ENCODE peak calls at places on chromosomes 12 and 14, in four cellular contexts. G is PC-3, W is mammary epithelial cell, O is fibroblast of lung. B is an unnamed sample.

GRCh38 chr12:69457433-69457832 is 12.8 kb upstream of the FRS2 start:
- DNase-seq in G (no peak), W (no peak), O (no peak), B (no peak)

GRCh38 chr14:61342486-61342885 is 21.1 kb downstream of the PRKCH start:
- DNase-seq in O (no peak), W (no peak), G (no peak), B (no peak)

GRCh38 chr12:128338344-128338743 is 71.4 kb downstream of the TMEM132C start:
- DNase-seq in O (no peak), W (no peak), G (no peak), B (peak; percentile 26)

GRCh38 chr14:100664234-100664633 is 62.5 kb upstream of the DLK1 start:
- DNase-seq in W (no peak), G (no peak), O (no peak), B (no peak)

GRCh38 chr14:76432967-76433752 is 57.2 kb downstream of the ESRRB start:
- DNase-seq in W (no peak), G (no peak), O (no peak), B (no peak)

GRCh38 chr12:57518176-57518919 is 2.0 kb downstream of the DDIT3 start:
- DNase-seq in W (no peak), O (no peak), G (no peak), B (no peak)

GRCh38 chr12:69932154-69932553 is 107.1 kb downstream of the MYRFL start:
- DNase-seq in G (no peak), W (no peak), O (no peak), B (no peak)

GRCh38 chr12:51386361-51386760 is 4.8 kb downstream of the GALNT6 start:
- DNase-seq in G (peak; percentile 90), O (no peak), W (no peak), B (no peak)

GRCh38 chr12:2854669-2855453 is 2.0 kb downstream of the TEX52 start:
- DNase-seq in W (no peak), O (no peak), G (no peak), B (no peak)

GRCh38 chr12:131641315-131641714 is 69.6 kb upstream of the SFSWAP start:
- DNase-seq in O (no peak), W (no peak), G (no peak), B (no peak)

GRCh38 chr12:85794551-85794950 is 41.7 kb downstream of the RASSF9 start:
- DNase-seq in O (peak; percentile 91), G (no peak), W (peak; percentile 42), B (no peak)

GRCh38 chr14:78156196-78156595 is 14.0 kb upstream of the NRXN3 start:
- DNase-seq in W (no peak), O (no peak), G (no peak), B (no peak)

GRCh38 chr14:23941230-23941629 is 12.3 kb upstream of the DHRS4 start:
- DNase-seq in W (no peak), O (no peak), G (no peak), B (no peak)

GRCh38 chr14:54555651-54556050 is 11.3 kb upstream of the SAMD4A start:
- DNase-seq in W (no peak), O (no peak), G (peak; percentile 51), B (no peak)

GRCh38 chr14:71206766-71207371 is 299.6 kb downstream of the PCNX1 start:
- DNase-seq in O (peak; percentile 94), G (peak; percentile 85), W (peak; percentile 88), B (no peak)

GRCh38 chr12:1930816-1931597 is 12.6 kb upstream of the CACNA2D4 start:
- DNase-seq in W (no peak), O (no peak), G (no peak), B (no peak)

GRCh38 chr12:78530065-78530765 is 334.4 kb upstream of the SYT1 start:
- DNase-seq in G (no peak), W (peak; percentile 4), O (peak; percentile 83), B (no peak)

GRCh38 chr12:2354151-2354991 is 301.6 kb downstream of the CACNA1C start:
- DNase-seq in O (peak; percentile 75), W (no peak), G (no peak), B (no peak)

GRCh38 chr12:123253606-123254459 is 17.8 kb downstream of the CDK2AP1 start:
- DNase-seq in O (no peak), G (no peak), W (no peak), B (no peak)

GRCh38 chr12:109147954-109148353 is 31.6 kb downstream of the ACACB start:
- DNase-seq in G (no peak), W (no peak), O (no peak), B (peak; percentile 18)

GRCh38 chr12:3453947-3454675 is 36.9 kb upstream of the PRMT8 start:
- DNase-seq in G (peak; percentile 94), O (peak; percentile 84), W (peak; percentile 99), B (no peak)

GRCh38 chr12:9810721-9811120 is 16.6 kb upstream of the KLRF1 start:
- DNase-seq in O (no peak), G (no peak), W (no peak), B (no peak)

GRCh38 chr14:94334837-94335236 is 11.7 kb upstream of the SERPINA6 start:
- DNase-seq in W (peak; percentile 91), O (peak; percentile 23), G (no peak), B (no peak)

GRCh38 chr12:131694116-131694838 is 16.6 kb upstream of the SFSWAP start:
- DNase-seq in O (no peak), G (no peak), W (no peak), B (no peak)

GRCh38 chr14:73209943-73210342 is 27.4 kb upstream of the PAPLN start:
- DNase-seq in G (peak; percentile 96), O (peak; percentile 76), W (peak; percentile 53), B (no peak)

GRCh38 chr12:92080390-92081285 is 65.0 kb downstream of the BTG1 start:
- DNase-seq in G (peak; percentile 98), W (peak; percentile 92), O (peak; percentile 94), B (peak; percentile 64)

GRCh38 chr14:101071493-101071891 is 168.0 kb upstream of the RTL1 start:
- DNase-seq in G (no peak), W (no peak), O (no peak), B (peak; percentile 36)

GRCh38 chr14:83164016-83164415 is 1630.4 kb upstream of the SEL1L start:
- DNase-seq in G (peak; percentile 52), O (peak; percentile 61), W (peak; percentile 4), B (peak; percentile 12)

GRCh38 chr12:106767954-106768501 is 6.5 kb upstream of the RIC8B start:
- DNase-seq in O (peak; percentile 73), G (no peak), W (no peak), B (no peak)

GRCh38 chr12:6773662-6774351 is 1.5 kb downstream of the LAG3 start:
- DNase-seq in O (no peak), W (no peak), G (no peak), B (no peak)

GRCh38 chr14:34059925-34060746 is 109.3 kb upstream of the EGLN3 start:
- DNase-seq in G (peak; percentile 89), O (peak; percentile 79), W (peak; percentile 71), B (peak; percentile 94)

GRCh38 chr14:63543826-63544320 is 696 bp upstream of the PPP2R5E start:
- DNase-seq in W (no peak), O (no peak), G (no peak), B (no peak)

DNA sequence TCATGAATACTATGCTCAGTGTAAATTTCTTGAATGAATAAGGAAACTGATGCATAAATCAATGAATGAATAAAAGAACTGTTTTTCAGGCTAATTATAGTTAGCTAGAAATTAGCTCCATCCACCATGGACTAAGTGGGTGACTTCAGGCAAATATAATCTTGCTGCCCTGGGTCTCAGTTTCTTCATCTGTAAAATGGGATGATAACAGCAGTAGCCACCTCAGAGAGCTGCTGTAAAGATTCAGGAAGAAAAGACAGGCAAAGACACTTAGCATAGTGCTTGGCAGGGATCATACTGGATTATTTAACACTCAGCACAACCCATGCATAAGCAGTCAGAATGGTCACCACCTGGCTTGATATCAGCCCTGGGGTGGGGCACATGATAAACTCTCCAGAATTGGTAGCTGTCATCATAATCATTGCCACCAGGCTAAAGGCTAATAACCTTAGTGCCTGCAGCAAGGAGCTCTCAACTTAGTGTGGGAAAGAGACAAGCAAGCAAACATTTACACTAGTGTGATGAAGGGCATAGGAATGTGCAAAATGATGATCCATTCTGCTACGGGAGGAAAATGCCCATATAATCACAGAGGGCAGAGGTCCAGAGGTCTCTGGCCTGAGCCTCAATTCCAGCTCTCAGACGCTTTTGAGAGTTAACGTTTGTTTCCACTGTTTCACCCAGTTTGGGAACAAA is 234.7 kb upstream of the TBX3 start:
- DNase-seq in G (peak; percentile 98), O (peak; percentile 62), W (peak; percentile 40), B (peak; percentile 68)
- H3K4me1 ChIP-seq in G (peaks cover 76% of the 10 kb centered on the region), O (peaks cover 37% of the 10 kb centered on the region), W (peaks cover 24% of the 10 kb centered on the region), B (peaks cover 17% of the 10 kb centered on the region)

GRCh38 chr14:32252030-32252670 is 49.1 kb upstream of the RNU6-8 start:
- DNase-seq in W (peak; percentile 56), O (peak; percentile 69), G (peak; percentile 85), B (peak; percentile 87)
- H2AFZ ChIP-seq in W (peak overlapping the region; percentile 69), O (peak overlapping the region; percentile 51), G (peak overlapping the region; percentile 41), B (peak overlapping the region; percentile 20)

GRCh38 chr12:103838254-103838914 is 2.6 kb downstream of the NT5DC3 start:
- DNase-seq in G (peak; percentile 17), W (no peak), O (no peak), B (no peak)

GRCh38 chr12:103840399-103840880 is 594 bp downstream of the NT5DC3 start:
- DNase-seq in G (peak; percentile 45), W (peak; percentile 58), O (peak; percentile 45), B (no peak)

GRCh38 chr12:103839893-103840292 is 1.1 kb downstream of the NT5DC3 start:
- DNase-seq in G (no peak), O (no peak), W (no peak), B (no peak)

GRCh38 chr12:103840881-103841689 is at the start of gene NT5DC3:
- DNase-seq in O (peak; percentile 77), W (peak; percentile 85), G (peak; percentile 89), B (peak; percentile 94)

DNA sequence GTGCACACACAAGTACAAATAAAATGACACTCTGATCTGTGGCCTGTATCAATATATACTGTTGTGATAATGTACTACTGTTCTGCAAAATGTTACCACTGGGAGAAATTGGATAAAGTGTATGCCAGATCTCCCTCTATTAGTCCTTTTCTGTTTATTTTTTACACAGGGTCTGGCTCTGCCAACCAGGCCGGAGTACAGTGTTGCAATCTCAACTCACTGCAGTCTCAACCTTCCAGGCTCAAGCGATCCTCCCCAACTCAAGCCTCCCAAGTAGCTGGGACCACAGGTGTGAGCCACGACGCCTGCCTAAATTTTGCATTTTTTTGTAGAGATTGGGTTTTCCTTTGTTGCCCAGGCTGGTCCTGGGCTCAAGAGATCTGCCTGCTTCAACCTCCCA is 1.9 kb downstream of the NT5DC3 start:
- DNase-seq in W (no peak), G (peak; percentile 16), O (no peak), B (no peak)
- H3K4me1 ChIP-seq in W (peaks cover 20% of the 10 kb centered on the region), G (peaks cover 35% of the 10 kb centered on the region), O (peaks cover 3% of the 10 kb centered on the region), B (peaks cover 18% of the 10 kb centered on the region)

DNA sequence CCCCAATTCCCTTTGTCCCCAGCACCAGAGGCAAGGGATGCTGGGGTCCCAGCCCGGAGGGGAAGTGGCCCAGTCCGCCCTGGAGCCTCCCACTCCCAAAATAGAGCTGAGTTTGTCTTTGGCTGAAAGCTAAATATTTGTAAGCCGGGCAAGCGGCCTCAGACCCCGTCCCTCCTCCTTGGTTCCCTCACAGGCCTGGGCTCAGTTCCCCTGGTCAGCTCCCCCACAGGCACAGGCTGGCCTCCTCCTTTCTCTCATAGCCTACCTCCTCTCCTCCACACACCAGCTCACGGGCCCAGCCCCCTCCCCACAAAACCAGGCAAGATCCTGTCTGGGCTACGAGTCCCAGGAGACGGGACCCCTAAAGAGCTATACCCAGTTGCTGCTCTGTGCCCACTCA is 1.3 kb downstream of the SP7 start:
- DNase-seq in W (no peak), O (no peak), G (no peak), B (no peak)
- H2AFZ ChIP-seq in W (no peak overlapping the region), O (no peak overlapping the region), G (no peak overlapping the region), B (no peak overlapping the region)

GRCh38 chr12:26715232-26715631 is 117.8 kb downstream of the ITPR2 start:
- DNase-seq in W (no peak), O (no peak), G (no peak), B (no peak)
- H3K4me1 ChIP-seq in W (no peaks in the 10 kb centered on the region), O (no peaks in the 10 kb centered on the region), G (no peaks in the 10 kb centered on the region), B (peaks cover 6% of the 10 kb centered on the region)

B was measured in hepatocyte.